ENCODE peak calls at places on chromosome 11, in five cellular contexts. One of them, this sample, is unnamed.

GRCh38 chr11:5291207-5291838 is 10.4 kb downstream of the OR51B4 start:
- DNase-seq in fibroblast of lung: peak
- DNase-seq in H9: peak
- DNase-seq in DND-41: no peak
- DNase-seq in right cardiac atrium: no peak
- DNase-seq in this sample: no peak

GRCh38 chr11:123233280-123233977 is 38.4 kb upstream of the CLMP start:
- DNase-seq in fibroblast of lung: no peak
- DNase-seq in H9: no peak
- DNase-seq in DND-41: no peak
- DNase-seq in right cardiac atrium: no peak
- DNase-seq in this sample: no peak

GRCh38 chr11:44246726-44247125 is 63.2 kb downstream of the ALX4 start:
- DNase-seq in fibroblast of lung: no peak
- DNase-seq in H9: no peak
- DNase-seq in DND-41: no peak
- DNase-seq in right cardiac atrium: peak
- DNase-seq in this sample: no peak

GRCh38 chr11:86219291-86220193 is 25.0 kb upstream of the EED start:
- DNase-seq in fibroblast of lung: no peak
- DNase-seq in H9: no peak
- DNase-seq in DND-41: no peak
- DNase-seq in right cardiac atrium: no peak
- DNase-seq in this sample: no peak

GRCh38 chr11:68992743-68993255 is 12.0 kb upstream of the MRGPRD start:
- DNase-seq in fibroblast of lung: no peak
- DNase-seq in H9: no peak
- DNase-seq in DND-41: no peak
- DNase-seq in right cardiac atrium: no peak
- DNase-seq in this sample: peak

GRCh38 chr11:71068963-71069362 is 183.4 kb downstream of the SHANK2 start:
- DNase-seq in fibroblast of lung: no peak
- DNase-seq in H9: no peak
- DNase-seq in DND-41: no peak
- DNase-seq in right cardiac atrium: no peak
- DNase-seq in this sample: no peak

GRCh38 chr11:82505384-82505783 is 228.3 kb downstream of the FAM181B start:
- DNase-seq in fibroblast of lung: no peak
- DNase-seq in H9: no peak
- DNase-seq in DND-41: no peak
- DNase-seq in right cardiac atrium: no peak
- DNase-seq in this sample: no peak

GRCh38 chr11:101553891-101554292 is 29.9 kb downstream of the TRPC6 start:
- DNase-seq in fibroblast of lung: no peak
- DNase-seq in H9: no peak
- DNase-seq in DND-41: no peak
- DNase-seq in right cardiac atrium: no peak
- DNase-seq in this sample: no peak

GRCh38 chr11:71437399-71437798 is 10.8 kb downstream of the DHCR7 start:
- DNase-seq in fibroblast of lung: no peak
- DNase-seq in H9: no peak
- DNase-seq in DND-41: no peak
- DNase-seq in right cardiac atrium: no peak
- DNase-seq in this sample: peak

GRCh38 chr11:73201888-73202810 is 15.9 kb upstream of the P2RY2 start:
- DNase-seq in fibroblast of lung: no peak
- DNase-seq in H9: no peak
- DNase-seq in DND-41: no peak
- DNase-seq in right cardiac atrium: no peak
- DNase-seq in this sample: no peak

GRCh38 chr11:8867035-8867434 is 44.0 kb upstream of the AKIP1 start:
- DNase-seq in fibroblast of lung: peak
- DNase-seq in H9: no peak
- DNase-seq in DND-41: no peak
- DNase-seq in right cardiac atrium: no peak
- DNase-seq in this sample: no peak

GRCh38 chr11:113189909-113190667 is 124.3 kb upstream of the TTC12 start:
- DNase-seq in fibroblast of lung: peak
- DNase-seq in H9: no peak
- DNase-seq in DND-41: no peak
- DNase-seq in right cardiac atrium: peak
- DNase-seq in this sample: no peak

GRCh38 chr11:83278351-83278750 is 7.8 kb downstream of the CCDC90B start:
- DNase-seq in fibroblast of lung: peak
- DNase-seq in H9: no peak
- DNase-seq in DND-41: no peak
- DNase-seq in right cardiac atrium: no peak
- DNase-seq in this sample: no peak

GRCh38 chr11:65227879-65228278 is 33.9 kb upstream of the POLA2 start:
- DNase-seq in fibroblast of lung: no peak
- DNase-seq in H9: no peak
- DNase-seq in DND-41: no peak
- DNase-seq in right cardiac atrium: no peak
- DNase-seq in this sample: no peak

GRCh38 chr11:11970556-11970955 is 37.9 kb downstream of the DKK3 start:
- DNase-seq in fibroblast of lung: no peak
- DNase-seq in H9: no peak
- DNase-seq in DND-41: no peak
- DNase-seq in right cardiac atrium: no peak
- DNase-seq in this sample: no peak

GRCh38 chr11:71433648-71434450 is 14.3 kb downstream of the DHCR7 start:
- DNase-seq in fibroblast of lung: no peak
- DNase-seq in H9: no peak
- DNase-seq in DND-41: no peak
- DNase-seq in right cardiac atrium: peak
- DNase-seq in this sample: peak

GRCh38 chr11:117019871-117020270 is 78.4 kb downstream of the SIK3 start:
- DNase-seq in fibroblast of lung: no peak
- DNase-seq in H9: no peak
- DNase-seq in DND-41: no peak
- DNase-seq in right cardiac atrium: no peak
- DNase-seq in this sample: no peak
- H3K27ac ChIP-seq in fibroblast of lung: no peak
- H3K27ac ChIP-seq in H9: no peak
- H3K27ac ChIP-seq in DND-41: no peak
- H3K27ac ChIP-seq in right cardiac atrium: no peak
- H3K27ac ChIP-seq in this sample: no peak

DNA sequence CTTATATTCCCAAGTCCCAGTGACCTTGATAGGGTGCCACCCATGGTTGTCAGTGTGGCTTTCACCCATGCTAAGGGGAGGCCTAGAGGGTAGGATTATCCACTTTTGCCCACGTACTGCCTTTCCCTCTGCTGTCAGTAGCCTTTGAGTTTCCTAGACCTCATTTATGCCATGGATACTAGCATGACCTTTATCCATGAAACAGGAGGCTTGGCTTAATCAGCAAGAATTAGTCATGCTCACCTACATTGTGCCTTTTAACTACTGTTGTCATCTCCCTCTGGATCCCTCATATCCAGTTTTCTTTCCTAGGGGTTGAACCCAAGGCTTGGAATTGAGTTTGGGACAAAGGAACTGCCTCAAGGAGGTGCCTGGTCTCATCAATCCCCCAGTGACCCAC is 716.7 kb downstream of the NTM start:
- DNase-seq in fibroblast of lung: no peak
- DNase-seq in H9: no peak
- DNase-seq in DND-41: no peak
- DNase-seq in right cardiac atrium: no peak
- DNase-seq in this sample: no peak
- H3K27ac ChIP-seq in fibroblast of lung: no peak
- H3K27ac ChIP-seq in H9: no peak
- H3K27ac ChIP-seq in DND-41: no peak
- H3K27ac ChIP-seq in right cardiac atrium: no peak
- H3K27ac ChIP-seq in this sample: no peak

DNA sequence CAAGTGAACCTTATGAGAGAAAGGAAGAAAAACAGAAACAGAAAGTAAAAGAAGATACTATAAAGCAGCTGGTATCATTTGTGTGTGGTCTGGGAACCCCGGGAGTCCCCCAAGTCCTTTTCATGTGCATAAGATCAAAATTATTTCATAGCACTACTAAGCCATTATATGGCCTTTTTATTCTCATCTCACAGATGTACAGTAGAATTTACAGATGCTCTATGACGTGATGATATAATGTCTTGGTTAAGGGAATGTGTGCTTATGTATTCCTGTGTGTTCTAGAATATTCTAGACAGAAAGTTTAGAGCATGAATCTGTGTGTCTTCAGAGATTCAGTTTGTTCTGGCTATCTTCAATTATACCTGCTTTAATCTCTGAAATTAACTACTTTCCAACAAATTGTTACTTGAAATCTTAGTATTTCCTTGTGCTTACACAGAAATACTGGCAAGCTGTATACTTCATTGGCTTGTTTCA is 8.6 kb upstream of the TPP1 start:
- DNase-seq in fibroblast of lung: no peak
- DNase-seq in H9: no peak
- DNase-seq in DND-41: no peak
- DNase-seq in right cardiac atrium: no peak
- DNase-seq in this sample: no peak
- H3K27ac ChIP-seq in fibroblast of lung: no peak
- H3K27ac ChIP-seq in H9: no peak
- H3K27ac ChIP-seq in DND-41: no peak
- H3K27ac ChIP-seq in right cardiac atrium: no peak
- H3K27ac ChIP-seq in this sample: no peak

DNA sequence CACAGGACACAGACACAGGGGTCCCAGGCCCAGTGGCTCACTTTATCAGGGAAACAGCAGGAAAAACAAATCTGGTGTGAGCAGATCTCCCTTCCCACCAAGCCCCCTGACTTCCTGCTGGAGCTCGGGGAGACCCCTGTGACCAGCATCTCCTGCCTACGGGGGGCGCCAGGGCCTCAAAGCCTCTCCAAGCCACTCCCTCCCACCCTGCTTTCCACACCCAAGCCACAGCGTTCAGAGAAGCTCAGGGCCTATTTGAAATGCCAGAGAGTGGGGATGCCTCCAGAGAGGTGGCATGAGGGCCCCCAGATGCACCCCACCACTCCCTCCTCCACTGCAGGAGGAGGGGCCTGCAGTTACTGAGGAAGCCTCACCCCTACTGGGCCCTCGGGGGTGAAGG is 5.7 kb upstream of the CDKN1C start:
- DNase-seq in fibroblast of lung: no peak
- DNase-seq in H9: no peak
- DNase-seq in DND-41: peak
- DNase-seq in right cardiac atrium: peak
- DNase-seq in this sample: no peak
- H3K27ac ChIP-seq in fibroblast of lung: no peak
- H3K27ac ChIP-seq in H9: no peak
- H3K27ac ChIP-seq in DND-41: peak
- H3K27ac ChIP-seq in right cardiac atrium: no peak
- H3K27ac ChIP-seq in this sample: peak